ENCODE peak calls at places on chromosomes 7 and 10, in seven cellular contexts. Y is fibroblast of the aortic adventitia, Q is IMR-90, H is cardiac fibroblast, S is neural progenitor cell, O is AG09309, M is lower leg skin. U is an unnamed sample.

GRCh38 chr7:23863209-23863798 is 153.3 kb downstream of the STK31 start:
- DNase-seq in Y (peak), Q (peak), H (peak), S (peak), O (peak), M (no peak), U (peak)

GRCh38 chr7:36473454-36474282 is 84.0 kb downstream of the ANLN start:
- DNase-seq in Y (no peak), Q (no peak), H (peak), S (peak), O (no peak), M (no peak), U (no peak)

GRCh38 chr10:43437141-43437860 is 390 bp downstream of the ZNF487 start:
- DNase-seq in Y (no peak), Q (no peak), H (peak), S (no peak), O (no peak), M (no peak), U (peak)

GRCh38 chr10:87895430-87895829 is 32.0 kb downstream of the PTEN start:
- DNase-seq in Y (no peak), Q (no peak), H (no peak), S (no peak), O (no peak), M (no peak), U (no peak)

GRCh38 chr7:157662110-157662791 is 325.4 kb downstream of the DNAJB6 start:
- DNase-seq in Y (no peak), Q (no peak), H (no peak), S (no peak), O (no peak), M (no peak), U (no peak)

GRCh38 chr10:74932648-74933047 is 106.2 kb downstream of the KAT6B start:
- DNase-seq in Y (no peak), Q (no peak), H (no peak), S (no peak), O (no peak), M (peak), U (no peak)

GRCh38 chr10:58818889-58819288 is 306.2 kb downstream of the BICC1 start:
- DNase-seq in Y (peak), Q (peak), H (peak), S (no peak), O (no peak), M (no peak), U (peak)

GRCh38 chr10:125064681-125065492 is 95.5 kb downstream of the CTBP2 start:
- DNase-seq in Y (peak), Q (peak), H (peak), S (no peak), O (peak), M (no peak), U (peak)

GRCh38 chr7:28296571-28297483 is 115.5 kb upstream of the CREB5 start:
- DNase-seq in Y (peak), Q (peak), H (peak), S (peak), O (no peak), M (no peak), U (peak)

GRCh38 chr7:93442478-93443224 is 131.9 kb downstream of the CALCR start:
- DNase-seq in Y (peak), Q (peak), H (peak), S (peak), O (no peak), M (no peak), U (peak)

GRCh38 chr7:102065226-102065625 is 221.4 kb upstream of the SH2B2 start:
- DNase-seq in Y (no peak), Q (no peak), H (no peak), S (no peak), O (no peak), M (peak), U (no peak)

GRCh38 chr10:42980553-42981357 is 96.1 kb upstream of the RET start:
- DNase-seq in Y (no peak), Q (no peak), H (no peak), S (no peak), O (no peak), M (peak), U (no peak)

GRCh38 chr7:47647213-47647985 is 65.5 kb upstream of the TNS3 start:
- DNase-seq in Y (no peak), Q (no peak), H (no peak), S (no peak), O (no peak), M (no peak), U (no peak)

DNA sequence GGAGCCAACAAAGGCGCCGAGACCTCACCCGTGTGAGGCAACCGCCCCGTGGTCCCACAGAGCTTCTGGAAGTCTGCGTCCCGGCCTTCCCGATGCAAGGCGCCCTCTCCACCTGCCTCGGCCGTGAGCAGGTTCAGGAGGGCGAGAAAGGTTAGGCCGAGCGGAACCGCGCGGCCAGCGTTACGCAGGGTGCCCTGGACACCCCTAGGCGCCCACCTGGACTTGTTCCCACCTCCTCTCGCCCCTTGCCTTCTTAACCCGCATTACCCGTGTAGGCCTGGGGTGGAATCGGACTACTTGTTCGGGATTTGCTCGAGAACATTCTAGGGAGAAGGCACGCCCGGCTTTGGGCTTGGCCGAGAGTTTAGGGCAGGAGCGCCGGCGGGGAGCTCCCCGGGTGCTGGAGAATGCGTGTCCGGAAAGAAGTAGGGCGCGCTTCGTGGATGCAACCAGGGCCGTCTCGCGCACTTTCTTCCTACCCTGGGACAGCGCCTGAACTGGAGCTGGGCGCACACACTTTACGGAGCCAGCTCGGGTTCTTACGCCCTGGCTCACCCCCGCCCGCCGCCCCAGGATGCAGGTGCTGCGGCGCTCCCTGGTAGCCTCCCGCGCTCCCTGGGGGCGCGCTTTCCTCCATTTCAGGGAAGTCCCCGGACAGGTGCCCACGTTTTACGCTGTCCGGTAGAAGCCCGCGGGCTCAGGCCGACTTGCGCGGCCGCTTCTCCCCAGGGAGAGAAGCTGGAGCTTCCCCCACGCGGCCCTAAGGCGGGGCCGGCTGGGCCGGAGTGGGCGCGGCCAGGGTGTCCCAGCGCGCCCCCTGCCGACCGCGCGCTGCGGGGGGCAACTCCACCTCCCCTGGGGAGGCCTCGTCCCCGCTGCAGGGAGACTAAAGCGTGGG is 74.5 kb downstream of the INSIG1 start:
- DNase-seq in Y (no peak), Q (no peak), H (no peak), S (peak), O (no peak), M (no peak), U (no peak)
- TF ChIP-seq CTCF in Y (no peak), Q (peak), H (no peak), S (peak), O (no peak), M (no peak), U (peak)

DNA sequence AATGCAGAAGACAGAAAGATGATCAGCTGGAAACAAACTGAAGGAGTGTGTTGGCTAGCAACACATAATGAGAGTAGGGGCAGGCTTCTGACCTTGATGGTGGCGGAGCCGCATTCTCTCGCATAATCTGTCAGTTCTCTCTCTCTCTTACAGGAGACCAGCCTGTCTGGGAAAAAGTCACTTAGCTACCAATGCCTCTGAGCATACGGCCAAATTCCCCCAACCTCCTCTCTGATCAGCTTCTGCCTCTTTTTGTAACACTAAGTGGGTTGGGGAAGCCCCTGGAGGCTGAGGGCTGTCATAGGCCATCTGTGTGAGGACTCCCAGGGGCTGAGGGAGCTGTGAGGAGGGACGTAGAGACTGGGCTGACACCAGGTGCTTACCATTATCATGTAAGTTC is 104.6 kb downstream of the HIPK2 start:
- DNase-seq in Y (no peak), Q (no peak), H (no peak), S (no peak), O (no peak), M (peak), U (no peak)
- TF ChIP-seq CTCF in Y (no peak), Q (no peak), H (no peak), S (no peak), O (no peak), M (no peak), U (no peak)

DNA sequence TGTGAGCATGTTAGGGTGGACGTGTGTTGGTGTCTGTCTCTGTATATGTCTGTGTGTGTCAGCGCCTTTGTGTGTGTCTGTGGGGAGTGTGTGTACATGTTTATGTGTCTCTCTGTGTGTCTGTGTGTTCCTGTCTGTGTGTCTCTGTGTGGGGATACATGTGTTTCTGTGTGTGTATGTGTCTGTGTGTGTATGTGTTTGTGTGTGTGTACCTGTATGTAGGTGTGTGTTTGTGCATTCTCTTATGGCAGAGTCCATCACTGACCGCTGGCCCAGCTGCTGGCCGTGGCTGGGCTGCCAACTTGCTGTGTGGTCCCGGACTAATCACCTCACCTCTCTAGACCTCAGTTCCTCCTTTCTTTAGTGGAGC is 54.6 kb downstream of the PALD1 start:
- DNase-seq in Y (no peak), Q (no peak), H (no peak), S (no peak), O (no peak), M (no peak), U (no peak)
- TF ChIP-seq CTCF in Y (no peak), Q (no peak), H (no peak), S (no peak), O (no peak), M (no peak), U (no peak)

GRCh38 chr10:126969310-126969709 is 64.1 kb downstream of the DOCK1 start:
- DNase-seq in Y (peak), Q (no peak), H (peak), S (peak), O (no peak), M (no peak), U (no peak)
- TF ChIP-seq CTCF in Y (no peak), Q (no peak), H (no peak), S (peak), O (peak), M (no peak), U (peak)

GRCh38 chr7:55280031-55280454 is 85.1 kb upstream of the LANCL2 start:
- DNase-seq in Y (peak), Q (peak), H (peak), S (peak), O (peak), M (peak), U (peak)
- TF ChIP-seq CTCF in Y (peak), Q (peak), H (peak), S (peak), O (peak), M (no peak), U (peak)

DNA sequence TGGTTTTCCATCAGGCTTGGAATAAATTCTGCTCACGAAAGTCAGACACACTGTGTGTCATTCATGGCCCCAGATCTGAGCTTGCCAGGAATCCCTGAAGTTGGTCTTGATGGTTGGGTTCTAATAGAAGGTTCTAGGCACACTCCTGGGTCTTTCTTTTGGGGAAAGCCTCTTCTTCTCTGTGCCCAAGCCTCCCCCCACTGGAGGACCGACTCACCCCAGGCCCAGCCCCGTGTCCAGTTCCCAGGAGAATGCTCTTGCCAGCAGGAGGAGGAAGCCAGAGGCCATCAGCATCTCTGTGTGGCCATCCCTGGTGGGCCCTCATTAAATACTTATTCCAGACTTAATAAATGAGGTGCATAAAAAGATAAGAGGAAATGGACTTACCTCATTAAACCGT is 548.0 kb downstream of the TCERG1L start:
- DNase-seq in Y (no peak), Q (no peak), H (no peak), S (no peak), O (no peak), M (no peak), U (no peak)
- TF ChIP-seq CTCF in Y (no peak), Q (no peak), H (no peak), S (no peak), O (no peak), M (no peak), U (no peak)

U was measured in astrocyte of the spinal cord.